ENCODE peak calls at places on chromosomes 4 and X, in six cellular contexts. B, K, F, N, T and Z are unnamed samples.

GRCh38 chr4:127604949-127605709 is 27.6 kb upstream of the INTU start:
- DNase-seq in B (no peak), K (no peak), F (no peak), N (peak), T (no peak), Z (no peak)

GRCh38 chr4:94304365-94304971 is 38.2 kb downstream of the HPGDS start:
- DNase-seq in B (peak), K (no peak), F (no peak), N (peak), T (no peak), Z (no peak)

GRCh38 chr4:38109896-38110295 is 149.7 kb downstream of the PTTG2 start:
- DNase-seq in B (no peak), K (no peak), F (no peak), N (no peak), T (no peak), Z (no peak)

GRCh38 chrX:149504226-149504914 is 736 bp downstream of the IDS start:
- DNase-seq in B (no peak), K (no peak), F (no peak), N (no peak), T (peak), Z (peak)

GRCh38 chrX:136211766-136212556 is 39.2 kb downstream of the MAP7D3 start:
- DNase-seq in B (no peak), K (no peak), F (no peak), N (no peak), T (no peak), Z (no peak)

GRCh38 chr4:17033256-17034245 is 135.1 kb upstream of the LDB2 start:
- DNase-seq in B (no peak), K (no peak), F (no peak), N (no peak), T (no peak), Z (no peak)

GRCh38 chr4:39335566-39335965 is 30.6 kb downstream of the RFC1 start:
- DNase-seq in B (no peak), K (no peak), F (no peak), N (no peak), T (no peak), Z (no peak)

GRCh38 chr4:142282870-142283431 is 563.1 kb downstream of the INPP4B start:
- DNase-seq in B (no peak), K (no peak), F (no peak), N (no peak), T (no peak), Z (no peak)

GRCh38 chr4:108694423-108694822 is 44.0 kb downstream of the OSTC start:
- DNase-seq in B (no peak), K (no peak), F (no peak), N (no peak), T (no peak), Z (no peak)

GRCh38 chr4:43903456-43903855 is 545.2 kb downstream of the KCTD8 start:
- DNase-seq in B (no peak), K (no peak), F (no peak), N (no peak), T (no peak), Z (no peak)

GRCh38 chr4:180811556-180811955 is 1431.6 kb upstream of the TENM3 start:
- DNase-seq in B (no peak), K (no peak), F (no peak), N (no peak), T (no peak), Z (no peak)

GRCh38 chr4:20883677-20884076 is 183.4 kb downstream of the PACRGL start:
- DNase-seq in B (no peak), K (no peak), F (no peak), N (no peak), T (no peak), Z (no peak)

GRCh38 chr4:24778427-24779225 is 16.7 kb upstream of the SOD3 start:
- DNase-seq in B (peak), K (no peak), F (no peak), N (no peak), T (no peak), Z (no peak)

GRCh38 chrX:124501566-124501965 is 155.2 kb downstream of the SH2D1A start:
- DNase-seq in B (no peak), K (no peak), F (no peak), N (no peak), T (no peak), Z (no peak)

GRCh38 chrX:35445912-35446311 is 352.2 kb upstream of the MAGEB16 start:
- DNase-seq in B (no peak), K (no peak), F (no peak), N (no peak), T (no peak), Z (no peak)

GRCh38 chr4:164802301-164802700 is 48.4 kb downstream of the SMIM31 start:
- DNase-seq in B (no peak), K (no peak), F (no peak), N (no peak), T (no peak), Z (no peak)

GRCh38 chr4:182010876-182011275 is 232.3 kb upstream of the TENM3 start:
- DNase-seq in B (peak), K (no peak), F (no peak), N (no peak), T (no peak), Z (no peak)

GRCh38 chr4:133154725-133155124 is 5.6 kb downstream of the PCDH10 start:
- DNase-seq in B (no peak), K (no peak), F (no peak), N (no peak), T (no peak), Z (no peak)

GRCh38 chrX:68462197-68462596 is 28.9 kb upstream of the OPHN1 start:
- DNase-seq in B (no peak), K (no peak), F (no peak), N (no peak), T (no peak), Z (no peak)

GRCh38 chr4:22253431-22253830 is 262.4 kb downstream of the ADGRA3 start:
- DNase-seq in B (no peak), K (no peak), F (no peak), N (no peak), T (no peak), Z (no peak)

GRCh38 chrX:22095306-22095705 is 63.2 kb downstream of the PHEX start:
- DNase-seq in B (no peak), K (no peak), F (no peak), N (no peak), T (no peak), Z (no peak)

GRCh38 chr4:38867478-38868054 is at the start of gene FAM114A1:
- DNase-seq in B (no peak), K (no peak), F (no peak), N (peak), T (no peak), Z (no peak)

GRCh38 chrX:150765782-150766350 is 72.7 kb downstream of the MTMR1 start:
- DNase-seq in B (no peak), K (no peak), F (no peak), N (no peak), T (no peak), Z (no peak)

GRCh38 chr4:128462104-128462783 is 174.6 kb upstream of the PGRMC2 start:
- DNase-seq in B (no peak), K (no peak), F (no peak), N (no peak), T (no peak), Z (no peak)

GRCh38 chr4:98516441-98517323 is 141.7 kb downstream of the TSPAN5 start:
- DNase-seq in B (no peak), K (no peak), F (no peak), N (no peak), T (no peak), Z (no peak)

GRCh38 chrX:105821471-105822081 is 763 bp upstream of the NRK start:
- DNase-seq in B (no peak), K (no peak), F (no peak), N (no peak), T (no peak), Z (no peak)

GRCh38 chr4:182145360-182145905 is 97.8 kb upstream of the TENM3 start:
- DNase-seq in B (no peak), K (no peak), F (no peak), N (no peak), T (no peak), Z (no peak)